ENCODE peak calls at places on chromosomes 5 and 9, in seven cellular contexts. Q is HCT116, C is prostate gland, W is transverse colon, B is stomach, S is endothelial cell of umbilical vein, I is H1. K is an unnamed sample.
A peak's percentile ranks its signal among the peaks of the same experiment; 100 is the strongest.

GRCh38 chr5:138282918-138283742 is 8.7 kb upstream of the GFRA3 start:
- DNase-seq in B (peak; percentile 57), S (peak; percentile 63), C (peak; percentile 60), I (no peak), W (peak; percentile 16), Q (peak; percentile 34), K (peak; percentile 63)

GRCh38 chr5:14900661-14901461 is 29.3 kb upstream of the ANKH start:
- DNase-seq in Q (no peak), S (peak; percentile 8), C (no peak), I (no peak), B (no peak), W (no peak), K (no peak)

GRCh38 chr5:112491257-112491656 is 72.2 kb upstream of the EPB41L4A start:
- DNase-seq in C (no peak), W (no peak), I (no peak), S (no peak), B (no peak), Q (peak; percentile 29), K (no peak)

GRCh38 chr5:102853680-102854079 is 98.6 kb downstream of the PAM start:
- DNase-seq in I (no peak), W (no peak), C (no peak), B (no peak), Q (no peak), S (peak; percentile 36), K (no peak)

GRCh38 chr9:101536938-101537337 is 3.3 kb downstream of the RNF20 start:
- DNase-seq in B (no peak), S (peak; percentile 37), I (no peak), Q (no peak), W (no peak), C (no peak), K (no peak)

GRCh38 chr5:179371123-179371515 is 25.9 kb upstream of the ADAMTS2 start:
- DNase-seq in C (no peak), S (no peak), W (no peak), I (no peak), Q (no peak), B (no peak), K (peak; percentile 28)

GRCh38 chr9:84322830-84323229 is 17.7 kb downstream of the SLC28A3 start:
- DNase-seq in B (no peak), I (no peak), S (peak; percentile 7), C (no peak), Q (no peak), W (no peak), K (no peak)

GRCh38 chr9:116643691-116644090 is 43.4 kb upstream of the TRIM32 start:
- DNase-seq in S (no peak), W (no peak), Q (no peak), I (no peak), B (no peak), C (no peak), K (no peak)

GRCh38 chr5:112902561-112902960 is 19.5 kb downstream of the REEP5 start:
- DNase-seq in I (no peak), Q (no peak), S (no peak), W (no peak), C (no peak), B (no peak), K (no peak)

GRCh38 chr5:59562756-59563389 is 330.7 kb downstream of the PDE4D start:
- DNase-seq in C (no peak), Q (no peak), I (no peak), S (peak; percentile 88), W (peak; percentile 24), B (peak; percentile 42), K (no peak)

GRCh38 chr9:110835404-110835803 is 166.8 kb downstream of the MUSK start:
- DNase-seq in I (no peak), C (no peak), B (no peak), S (no peak), Q (peak; percentile 6), W (no peak), K (no peak)

GRCh38 chr9:72489986-72490385 is 31.4 kb upstream of the TMC1 start:
- DNase-seq in W (no peak), B (no peak), C (no peak), Q (no peak), I (no peak), S (no peak), K (no peak)

GRCh38 chr5:122951658-122952057 is 84.9 kb downstream of the PPIC start:
- DNase-seq in Q (no peak), W (no peak), I (no peak), C (no peak), B (no peak), S (no peak), K (no peak)

GRCh38 chr9:78131969-78132687 is 100.5 kb upstream of the GNAQ start:
- DNase-seq in I (no peak), B (no peak), S (peak; percentile 47), W (no peak), Q (no peak), C (no peak), K (no peak)

GRCh38 chr9:37025381-37026084 is 8.5 kb downstream of the PAX5 start:
- DNase-seq in C (no peak), W (no peak), I (no peak), Q (no peak), B (no peak), S (no peak), K (no peak)

GRCh38 chr9:71326360-71326759 is 204.9 kb upstream of the TRPM3 start:
- DNase-seq in C (no peak), S (no peak), I (no peak), Q (no peak), B (no peak), W (no peak), K (no peak)

GRCh38 chr9:71322311-71322710 is 200.9 kb upstream of the TRPM3 start:
- DNase-seq in B (no peak), Q (no peak), C (no peak), I (no peak), S (no peak), W (no peak), K (no peak)

DNA sequence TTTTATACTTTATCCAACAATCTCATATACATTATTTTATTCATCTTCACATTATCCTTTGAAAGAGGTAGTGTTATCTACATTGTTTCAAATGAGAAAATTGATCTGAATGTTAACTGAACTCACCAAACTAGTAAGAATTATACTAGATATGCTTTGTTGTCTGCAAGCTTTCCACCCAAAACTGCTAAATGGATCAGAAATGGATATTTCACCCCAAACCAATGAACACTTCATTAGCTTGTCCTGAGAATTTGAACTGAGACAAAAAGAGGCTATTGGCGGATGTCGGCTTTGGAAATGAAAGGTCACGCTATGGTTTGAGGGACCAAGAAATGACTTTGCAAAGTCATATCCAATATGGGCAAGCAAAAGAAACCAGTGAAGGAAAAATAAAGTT is 201.9 kb upstream of the TRPM3 start:
- DNase-seq in W (no peak), Q (no peak), I (no peak), B (no peak), C (no peak), S (no peak), K (no peak)
- H3K4me1 ChIP-seq in W (no peaks in the 10 kb centered on the region), Q (no peaks in the 10 kb centered on the region), I (no peaks in the 10 kb centered on the region), B (no peaks in the 10 kb centered on the region), C (no peaks in the 10 kb centered on the region), S (no peaks in the 10 kb centered on the region), K (no peaks in the 10 kb centered on the region)

GRCh38 chr9:12813960-12814876 is 39.4 kb downstream of the LURAP1L start:
- DNase-seq in Q (peak; percentile 97), W (peak; percentile 69), I (no peak), B (peak; percentile 58), C (peak; percentile 44), S (peak; percentile 99), K (peak; percentile 87)
- TF ChIP-seq POLR2A in Q (no peak), W (no peak), I (no peak), B (no peak), C (no peak), S (no peak), K (no peak)

GRCh38 chr5:81753429-81753828 is 2.5 kb upstream of the SSBP2 start:
- DNase-seq in W (no peak), Q (no peak), C (no peak), I (no peak), S (no peak), B (no peak), K (no peak)

GRCh38 chr5:81756016-81756415 is 5.1 kb upstream of the SSBP2 start:
- DNase-seq in Q (no peak), C (no peak), I (no peak), B (no peak), W (no peak), S (peak; percentile 51), K (no peak)

GRCh38 chr5:81757404-81757803 is 6.5 kb upstream of the SSBP2 start:
- DNase-seq in I (no peak), B (no peak), W (no peak), S (no peak), C (no peak), Q (no peak), K (no peak)

GRCh38 chr5:81754621-81755020 is 3.7 kb upstream of the SSBP2 start:
- DNase-seq in S (no peak), C (no peak), I (no peak), B (no peak), Q (no peak), W (no peak), K (no peak)

GRCh38 chr5:81755320-81755719 is 4.4 kb upstream of the SSBP2 start:
- DNase-seq in W (peak; percentile 22), B (peak; percentile 52), C (peak; percentile 79), I (no peak), S (peak; percentile 64), Q (peak; percentile 47), K (peak; percentile 81)
- TF ChIP-seq POLR2AphosphoS5 in W (no peak), B (peak; percentile 60), C (peak; percentile 95), I (no peak), S (no peak), Q (no peak), K (no peak)

DNA sequence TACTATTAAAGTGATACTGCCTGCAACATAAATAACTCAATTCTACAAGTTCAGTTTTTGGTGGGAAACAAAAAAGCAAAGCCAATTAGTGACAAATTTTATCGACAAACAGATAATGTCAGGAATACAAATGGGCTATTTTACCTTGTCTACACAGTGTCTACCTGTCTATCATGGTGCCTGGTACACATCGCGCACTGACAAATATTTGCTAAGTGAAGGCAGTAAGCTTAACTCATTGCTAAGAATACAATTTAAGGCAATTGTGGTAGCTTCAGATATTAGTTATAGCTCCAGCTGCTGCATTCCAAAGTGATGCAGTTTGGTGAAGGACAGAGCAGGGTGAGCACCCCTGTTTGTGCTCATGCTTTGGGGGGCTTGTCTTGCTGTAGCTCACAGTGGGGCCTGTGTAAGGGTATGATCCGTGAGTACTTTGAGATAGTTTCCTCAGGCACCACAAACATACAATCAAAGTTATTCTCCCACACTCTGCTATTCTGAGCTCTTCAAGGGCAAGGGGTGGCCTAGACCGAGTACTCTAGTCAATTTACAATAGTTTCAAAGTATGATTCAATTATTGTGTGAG is 24.7 kb downstream of the ELL2 start:
- DNase-seq in I (no peak), S (no peak), W (no peak), Q (no peak), C (no peak), B (no peak), K (no peak)
- H3K4me1 ChIP-seq in I (peaks cover 4% of the 10 kb centered on the region), S (no peaks in the 10 kb centered on the region), W (no peaks in the 10 kb centered on the region), Q (no peaks in the 10 kb centered on the region), C (no peaks in the 10 kb centered on the region), B (peaks cover 23% of the 10 kb centered on the region), K (peaks cover 16% of the 10 kb centered on the region)

GRCh38 chr5:166282939-166283338 is 2008.5 kb upstream of the WWC1 start:
- DNase-seq in W (no peak), S (no peak), Q (no peak), B (no peak), C (no peak), I (no peak), K (no peak)
- TF ChIP-seq POLR2A in W (no peak), S (no peak), Q (no peak), B (no peak), C (no peak), I (no peak), K (no peak)

GRCh38 chr9:28032178-28032532 is 458.9 kb upstream of the C9orf72 start:
- DNase-seq in I (no peak), Q (no peak), B (no peak), S (no peak), C (no peak), W (no peak), K (no peak)
- TF ChIP-seq POLR2AphosphoS5 in I (no peak), Q (no peak), B (no peak), S (no peak), C (no peak), W (no peak), K (no peak)